ENCODE peak calls at places on chromosome 21, in five cellular contexts. Y is GM04504, M is cardiac fibroblast, D is kidney tubule cell, G is esophagus squamous epithelium. Q is an unnamed sample.

GRCh38 chr21:37008705-37009104 is 2.2 kb downstream of the RIPPLY3 start:
- DNase-seq in D (no peak), Y (no peak), G (no peak), M (no peak), Q (no peak)

GRCh38 chr21:43312751-43313169 is 114.2 kb downstream of the SIK1 start:
- DNase-seq in D (no peak), G (no peak), M (no peak), Y (no peak), Q (no peak)

GRCh38 chr21:45226540-45227326 is 61.0 kb downstream of the POFUT2 start:
- DNase-seq in M (no peak), Y (no peak), G (no peak), D (peak), Q (no peak)

GRCh38 chr21:46515109-46515508 is 56.4 kb downstream of the DIP2A start:
- DNase-seq in G (no peak), Y (no peak), D (peak), M (peak), Q (peak)

GRCh38 chr21:33238565-33239255 is 9.0 kb downstream of the IFNAR2 start:
- DNase-seq in M (no peak), D (no peak), G (no peak), Y (no peak), Q (no peak)

GRCh38 chr21:44000360-44000759 is 11.7 kb upstream of the TRAPPC10 start:
- DNase-seq in Y (no peak), G (no peak), D (no peak), M (no peak), Q (peak)

GRCh38 chr21:19540287-19540686 is 1136.7 kb upstream of the TMPRSS15 start:
- DNase-seq in Y (no peak), D (no peak), G (no peak), M (no peak), Q (no peak)

GRCh38 chr21:34511154-34511553 is 856 bp downstream of the KCNE1 start:
- DNase-seq in Y (no peak), G (no peak), D (no peak), M (peak), Q (no peak)

GRCh38 chr21:34158866-34159616 is 85.7 kb downstream of the MRPS6 start:
- DNase-seq in M (no peak), G (no peak), Y (no peak), D (no peak), Q (no peak)

GRCh38 chr21:15064576-15065380 is at the start of gene NRIP1:
- DNase-seq in D (peak), M (peak), G (peak), Y (peak), Q (peak)

GRCh38 chr21:38384675-38385074 is 113.6 kb downstream of the ERG start:
- DNase-seq in G (no peak), Y (no peak), M (no peak), D (no peak), Q (no peak)

GRCh38 chr21:37079211-37079824 is 6.3 kb downstream of the TTC3 start:
- DNase-seq in D (no peak), M (no peak), Y (no peak), G (no peak), Q (no peak)